ENCODE peak calls at places on chromosomes 2 and 18, in six cellular contexts. Q is breast epithelium, H is sigmoid colon, F is GM12891, C is spleen, K is transverse colon. U is an unnamed sample.

GRCh38 chr2:33033524-33034150 is 86.9 kb downstream of the LTBP1 start:
- DNase-seq in F (no peak), H (no peak), Q (no peak), K (no peak), C (no peak), U (no peak)

GRCh38 chr2:28869494-28870145 is 489 bp downstream of the TRMT61B start:
- DNase-seq in Q (no peak), K (peak), F (peak), H (peak), C (peak), U (no peak)

GRCh38 chr2:199460101-199460671 is 2.4 kb upstream of the SATB2 start:
- DNase-seq in H (no peak), C (no peak), K (no peak), Q (no peak), F (no peak), U (no peak)

GRCh38 chr2:229090231-229090630 is 180.9 kb downstream of the PID1 start:
- DNase-seq in Q (no peak), F (no peak), C (no peak), H (no peak), K (peak), U (no peak)

GRCh38 chr2:128302744-128303067 is 16.0 kb downstream of the HS6ST1 start:
- DNase-seq in F (no peak), C (peak), H (no peak), Q (no peak), K (no peak), U (no peak)

GRCh38 chr2:26316041-26316440 is 29.9 kb upstream of the SELENOI start:
- DNase-seq in H (no peak), F (no peak), Q (no peak), C (no peak), K (no peak), U (no peak)

GRCh38 chr18:657311-657997 is at the start of gene TYMS:
- DNase-seq in Q (no peak), H (no peak), F (peak), K (peak), C (peak), U (no peak)

GRCh38 chr2:190529486-190530104 is 4.9 kb downstream of the NEMP2 start:
- DNase-seq in K (no peak), H (no peak), Q (no peak), C (no peak), F (no peak), U (no peak)

GRCh38 chr2:62149708-62150107 is 46.2 kb upstream of the B3GNT2 start:
- DNase-seq in K (no peak), F (no peak), Q (no peak), H (no peak), C (no peak), U (no peak)

GRCh38 chr2:237694423-237695194 is 67.2 kb downstream of the LRRFIP1 start:
- DNase-seq in K (no peak), C (peak), H (peak), Q (no peak), F (no peak), U (peak)

GRCh38 chr2:148861367-148861766 is 13.7 kb upstream of the KIF5C start:
- DNase-seq in F (no peak), K (no peak), C (no peak), Q (no peak), H (no peak), U (no peak)

GRCh38 chr18:39870586-39870985 is 2084.4 kb upstream of the PIK3C3 start:
- DNase-seq in F (no peak), Q (no peak), K (no peak), C (no peak), H (no peak), U (no peak)

GRCh38 chr2:230505162-230505561 is 89.2 kb downstream of the SP100 start:
- DNase-seq in F (no peak), H (no peak), Q (no peak), C (no peak), K (no peak), U (no peak)

GRCh38 chr2:177550264-177551200 is 158.0 kb downstream of the AGPS start:
- DNase-seq in K (no peak), Q (no peak), F (no peak), H (no peak), C (no peak), U (no peak)

GRCh38 chr2:177553176-177553909 is 160.8 kb downstream of the AGPS start:
- DNase-seq in H (no peak), C (no peak), F (no peak), Q (no peak), K (no peak), U (no peak)

GRCh38 chr2:177554365-177554764 is 161.8 kb downstream of the AGPS start:
- DNase-seq in F (no peak), Q (no peak), H (no peak), K (no peak), C (no peak), U (no peak)

GRCh38 chr2:177551989-177552413 is 159.4 kb downstream of the AGPS start:
- DNase-seq in F (no peak), H (peak), C (no peak), K (no peak), Q (peak), U (peak)

DNA sequence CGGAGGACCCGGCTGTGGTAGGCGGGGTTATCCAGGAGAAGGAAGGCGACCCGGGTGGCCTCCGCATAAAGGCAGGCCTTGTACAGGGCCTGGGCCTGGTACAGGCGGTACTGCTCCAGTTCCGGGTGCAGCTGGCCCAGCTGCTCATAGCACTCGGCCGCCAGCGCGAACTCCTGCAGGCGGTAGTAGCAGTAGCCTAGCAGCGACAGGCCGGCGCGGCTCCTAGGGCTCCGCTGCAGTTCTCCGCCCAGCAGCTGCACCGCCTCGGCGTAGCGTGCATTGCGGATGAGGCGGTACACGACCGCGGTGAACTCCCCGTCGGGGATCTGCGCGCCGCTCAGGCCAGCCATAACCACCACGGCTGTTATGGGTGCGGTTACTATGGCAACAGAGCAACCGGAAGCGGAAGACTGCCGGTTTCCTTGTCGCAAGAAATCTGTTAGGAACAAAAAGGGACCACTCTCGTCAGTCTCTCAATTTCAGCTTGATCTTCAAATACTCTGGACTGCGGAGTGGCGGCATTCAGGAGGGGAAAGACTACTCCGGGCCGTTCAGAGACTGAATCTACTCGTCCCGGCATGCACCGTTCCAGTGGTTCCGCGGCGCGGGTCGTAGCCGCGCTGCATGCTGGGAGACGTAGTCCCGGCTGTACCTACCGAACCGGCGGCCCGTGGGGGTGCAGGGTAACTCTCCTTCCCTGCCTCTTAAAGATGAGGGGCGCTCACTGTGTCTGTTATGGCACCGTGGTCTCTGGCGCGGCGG is 160.0 kb downstream of the AGPS start:
- DNase-seq in H (peak), Q (peak), C (peak), F (peak), K (peak), U (peak)
- TF ChIP-seq POLR2A in H (no peak), Q (peak), C (no peak), F (no peak), K (peak), U (no peak)

GRCh38 chr2:70070557-70071268 is 16.6 kb upstream of the PCBP1 start:
- DNase-seq in K (peak), F (peak), H (peak), Q (peak), C (no peak), U (peak)

GRCh38 chr2:70068119-70068518 is 19.2 kb upstream of the PCBP1 start:
- DNase-seq in C (no peak), Q (no peak), H (peak), F (no peak), K (no peak), U (no peak)

GRCh38 chr2:70073493-70073892 is 13.8 kb upstream of the PCBP1 start:
- DNase-seq in F (no peak), Q (no peak), H (peak), C (no peak), K (no peak), U (no peak)

GRCh38 chr2:70069049-70069448 is 18.2 kb upstream of the PCBP1 start:
- DNase-seq in C (no peak), K (peak), F (no peak), H (peak), Q (no peak), U (no peak)
- TF ChIP-seq POLR2AphosphoS5 in C (peak), K (no peak), F (no peak), H (no peak), Q (no peak), U (no peak)

GRCh38 chr2:206274434-206275273 is at the start of gene ZDBF2:
- DNase-seq in K (peak), C (peak), H (peak), Q (no peak), F (peak), U (no peak)
- TF ChIP-seq POLR2A in K (no peak), C (no peak), H (no peak), Q (no peak), F (no peak), U (no peak)

DNA sequence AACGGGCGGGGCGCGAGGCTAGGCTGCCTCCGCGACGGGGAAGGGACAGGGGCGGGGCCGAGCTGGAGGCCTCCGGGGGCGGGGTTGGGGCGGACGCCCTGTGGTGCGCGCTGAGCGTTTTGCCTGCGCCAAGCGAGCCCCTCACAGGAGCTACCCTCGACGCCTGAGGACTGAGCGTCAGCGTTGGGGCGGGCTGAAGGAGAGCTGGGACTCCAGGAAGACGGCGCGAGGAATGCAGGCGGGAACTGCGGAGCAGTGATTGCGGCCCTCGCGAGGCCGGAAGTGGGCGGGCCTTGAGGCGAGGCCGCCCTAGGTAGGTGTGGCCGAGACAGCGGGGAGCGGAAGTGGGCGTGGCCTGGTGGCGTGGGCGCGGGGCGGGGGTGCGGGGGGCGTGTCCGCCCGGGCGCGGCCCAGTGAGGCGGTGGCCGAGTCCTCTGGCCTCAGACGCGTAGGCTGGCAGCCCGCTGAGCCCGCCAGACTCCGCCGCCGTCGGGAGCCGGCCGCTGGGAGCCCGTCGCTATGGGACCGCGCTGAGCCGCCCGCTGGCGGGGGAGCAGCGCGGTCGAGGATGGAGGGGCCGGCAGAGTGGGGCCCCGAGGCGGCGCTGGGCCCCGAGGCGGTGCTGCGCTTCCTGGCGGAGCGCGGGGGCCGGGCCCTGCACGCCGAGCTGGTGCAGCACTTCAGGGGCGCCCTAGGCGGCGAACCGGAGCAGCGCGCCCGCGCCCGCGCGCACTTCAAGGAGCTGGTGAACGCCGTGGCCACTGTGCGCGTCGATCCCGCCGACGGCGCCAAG is at the start of the genes SEPTIN10 and SOWAHC:
- DNase-seq in F (peak), C (peak), H (peak), K (peak), Q (peak), U (peak)
- TF ChIP-seq POLR2AphosphoS5 in F (no peak), C (peak), H (peak), K (peak), Q (peak), U (peak)

DNA sequence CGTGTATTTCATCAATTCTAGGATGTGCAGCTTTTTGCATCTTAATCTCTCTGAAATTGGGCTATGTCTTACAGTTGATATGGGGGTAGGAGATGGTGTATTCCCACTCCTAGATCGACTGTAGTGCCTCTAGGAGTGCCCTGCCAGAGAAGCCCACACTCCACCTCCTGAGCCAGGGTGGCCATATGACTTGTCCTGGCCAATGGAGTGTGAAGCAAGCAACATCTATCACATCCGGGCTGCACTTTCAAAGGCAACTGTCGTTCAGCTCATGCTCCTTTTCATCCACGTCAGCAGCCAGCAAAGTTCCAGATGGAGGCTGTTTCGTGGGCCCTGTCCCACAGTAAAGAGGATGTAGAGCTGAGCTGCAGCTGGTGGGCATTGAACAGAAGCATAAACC is 149.4 kb upstream of the SLC1A4 start:
- DNase-seq in H (no peak), F (peak), K (peak), Q (no peak), C (peak), U (peak)
- TF ChIP-seq POLR2A in H (no peak), F (peak), K (no peak), Q (no peak), C (no peak), U (no peak)

U was measured in suprapubic skin.